ENCODE peak calls at places on chromosomes 13 and 19, in nine cellular contexts. One of them, this sample, is unnamed.

GRCh38 chr13:34372581-34372980 is 554.6 kb downstream of the RFC3 start:
- DNase-seq in heart left ventricle: no peak
- DNase-seq in breast epithelium: no peak
- DNase-seq in testis: no peak
- DNase-seq in adrenal gland: no peak
- DNase-seq in thyroid gland: no peak
- DNase-seq in tibial nerve: no peak
- DNase-seq in upper lobe of left lung: no peak
- DNase-seq in esophagus squamous epithelium: no peak
- DNase-seq in this sample: no peak

GRCh38 chr13:91946498-91947070 is 548.2 kb downstream of the GPC5 start:
- DNase-seq in heart left ventricle: no peak
- DNase-seq in breast epithelium: no peak
- DNase-seq in testis: peak
- DNase-seq in adrenal gland: no peak
- DNase-seq in thyroid gland: peak
- DNase-seq in tibial nerve: no peak
- DNase-seq in upper lobe of left lung: no peak
- DNase-seq in esophagus squamous epithelium: no peak
- DNase-seq in this sample: peak

GRCh38 chr19:11025997-11026396 is 63.3 kb upstream of the LDLR start:
- DNase-seq in heart left ventricle: no peak
- DNase-seq in breast epithelium: no peak
- DNase-seq in testis: no peak
- DNase-seq in adrenal gland: no peak
- DNase-seq in thyroid gland: no peak
- DNase-seq in tibial nerve: no peak
- DNase-seq in upper lobe of left lung: peak
- DNase-seq in esophagus squamous epithelium: no peak
- DNase-seq in this sample: no peak

GRCh38 chr19:8311461-8312260 is 3.5 kb upstream of the CD320 start:
- DNase-seq in heart left ventricle: no peak
- DNase-seq in breast epithelium: no peak
- DNase-seq in testis: no peak
- DNase-seq in adrenal gland: peak
- DNase-seq in thyroid gland: no peak
- DNase-seq in tibial nerve: no peak
- DNase-seq in upper lobe of left lung: no peak
- DNase-seq in esophagus squamous epithelium: no peak
- DNase-seq in this sample: no peak

GRCh38 chr19:16920816-16921529 is 32.2 kb downstream of the F2RL3 start:
- DNase-seq in heart left ventricle: no peak
- DNase-seq in breast epithelium: no peak
- DNase-seq in testis: no peak
- DNase-seq in adrenal gland: peak
- DNase-seq in thyroid gland: no peak
- DNase-seq in tibial nerve: no peak
- DNase-seq in upper lobe of left lung: no peak
- DNase-seq in esophagus squamous epithelium: no peak
- DNase-seq in this sample: peak

GRCh38 chr13:33690321-33690720 is 127.6 kb upstream of the RFC3 start:
- DNase-seq in heart left ventricle: no peak
- DNase-seq in breast epithelium: no peak
- DNase-seq in testis: no peak
- DNase-seq in adrenal gland: no peak
- DNase-seq in thyroid gland: no peak
- DNase-seq in tibial nerve: no peak
- DNase-seq in upper lobe of left lung: no peak
- DNase-seq in esophagus squamous epithelium: no peak
- DNase-seq in this sample: no peak

GRCh38 chr13:81760316-81760715 is 1419.4 kb upstream of the SPRY2 start:
- DNase-seq in heart left ventricle: no peak
- DNase-seq in breast epithelium: no peak
- DNase-seq in testis: no peak
- DNase-seq in adrenal gland: no peak
- DNase-seq in thyroid gland: no peak
- DNase-seq in tibial nerve: no peak
- DNase-seq in upper lobe of left lung: no peak
- DNase-seq in esophagus squamous epithelium: no peak
- DNase-seq in this sample: no peak

GRCh38 chr19:42850981-42851717 is 28.4 kb downstream of the PSG1 start:
- DNase-seq in heart left ventricle: peak
- DNase-seq in breast epithelium: peak
- DNase-seq in testis: no peak
- DNase-seq in adrenal gland: peak
- DNase-seq in thyroid gland: no peak
- DNase-seq in tibial nerve: peak
- DNase-seq in upper lobe of left lung: no peak
- DNase-seq in esophagus squamous epithelium: no peak
- DNase-seq in this sample: peak

GRCh38 chr13:38346764-38347163 is 2.9 kb upstream of the UFM1 start:
- DNase-seq in heart left ventricle: no peak
- DNase-seq in breast epithelium: no peak
- DNase-seq in testis: no peak
- DNase-seq in adrenal gland: no peak
- DNase-seq in thyroid gland: no peak
- DNase-seq in tibial nerve: no peak
- DNase-seq in upper lobe of left lung: no peak
- DNase-seq in esophagus squamous epithelium: no peak
- DNase-seq in this sample: no peak

GRCh38 chr13:97130201-97130600 is 91.9 kb upstream of the MBNL2 start:
- DNase-seq in heart left ventricle: no peak
- DNase-seq in breast epithelium: no peak
- DNase-seq in testis: no peak
- DNase-seq in adrenal gland: no peak
- DNase-seq in thyroid gland: no peak
- DNase-seq in tibial nerve: no peak
- DNase-seq in upper lobe of left lung: no peak
- DNase-seq in esophagus squamous epithelium: no peak
- DNase-seq in this sample: no peak

GRCh38 chr13:42497798-42498197 is 76.2 kb upstream of the TNFSF11 start:
- DNase-seq in heart left ventricle: no peak
- DNase-seq in breast epithelium: no peak
- DNase-seq in testis: no peak
- DNase-seq in adrenal gland: no peak
- DNase-seq in thyroid gland: no peak
- DNase-seq in tibial nerve: no peak
- DNase-seq in upper lobe of left lung: no peak
- DNase-seq in esophagus squamous epithelium: no peak
- DNase-seq in this sample: peak

GRCh38 chr19:38250821-38251563 is 5.2 kb downstream of the PPP1R14A start:
- DNase-seq in heart left ventricle: peak
- DNase-seq in breast epithelium: peak
- DNase-seq in testis: peak
- DNase-seq in adrenal gland: peak
- DNase-seq in thyroid gland: peak
- DNase-seq in tibial nerve: peak
- DNase-seq in upper lobe of left lung: peak
- DNase-seq in esophagus squamous epithelium: no peak
- DNase-seq in this sample: no peak

GRCh38 chr13:110907951-110908898 is 6.6 kb downstream of the ANKRD10 start:
- DNase-seq in heart left ventricle: no peak
- DNase-seq in breast epithelium: peak
- DNase-seq in testis: peak
- DNase-seq in adrenal gland: no peak
- DNase-seq in thyroid gland: peak
- DNase-seq in tibial nerve: no peak
- DNase-seq in upper lobe of left lung: no peak
- DNase-seq in esophagus squamous epithelium: no peak
- DNase-seq in this sample: no peak

GRCh38 chr19:47028372-47028672 is 8.7 kb downstream of the NPAS1 start:
- DNase-seq in heart left ventricle: no peak
- DNase-seq in breast epithelium: no peak
- DNase-seq in testis: no peak
- DNase-seq in adrenal gland: no peak
- DNase-seq in thyroid gland: no peak
- DNase-seq in tibial nerve: no peak
- DNase-seq in upper lobe of left lung: no peak
- DNase-seq in esophagus squamous epithelium: no peak
- DNase-seq in this sample: no peak

GRCh38 chr13:42395066-42395821 is 123.3 kb downstream of the AKAP11 start:
- DNase-seq in heart left ventricle: no peak
- DNase-seq in breast epithelium: no peak
- DNase-seq in testis: no peak
- DNase-seq in adrenal gland: no peak
- DNase-seq in thyroid gland: no peak
- DNase-seq in tibial nerve: no peak
- DNase-seq in upper lobe of left lung: peak
- DNase-seq in esophagus squamous epithelium: no peak
- DNase-seq in this sample: no peak

GRCh38 chr19:39193785-39194184 is 3.0 kb upstream of the NCCRP1 start:
- DNase-seq in heart left ventricle: no peak
- DNase-seq in breast epithelium: no peak
- DNase-seq in testis: no peak
- DNase-seq in adrenal gland: no peak
- DNase-seq in thyroid gland: no peak
- DNase-seq in tibial nerve: no peak
- DNase-seq in upper lobe of left lung: no peak
- DNase-seq in esophagus squamous epithelium: no peak
- DNase-seq in this sample: no peak

GRCh38 chr19:52692431-52693008 is 42.3 kb downstream of the ZNF611 start:
- DNase-seq in heart left ventricle: no peak
- DNase-seq in breast epithelium: no peak
- DNase-seq in testis: no peak
- DNase-seq in adrenal gland: no peak
- DNase-seq in thyroid gland: no peak
- DNase-seq in tibial nerve: no peak
- DNase-seq in upper lobe of left lung: no peak
- DNase-seq in esophagus squamous epithelium: no peak
- DNase-seq in this sample: no peak

GRCh38 chr19:36257512-36257876 is 42.6 kb downstream of the ZNF146 start:
- DNase-seq in heart left ventricle: no peak
- DNase-seq in breast epithelium: no peak
- DNase-seq in testis: peak
- DNase-seq in adrenal gland: peak
- DNase-seq in thyroid gland: peak
- DNase-seq in tibial nerve: no peak
- DNase-seq in upper lobe of left lung: peak
- DNase-seq in esophagus squamous epithelium: no peak
- DNase-seq in this sample: no peak

GRCh38 chr19:28703400-28703956 is 509.5 kb downstream of the UQCRFS1 start:
- DNase-seq in heart left ventricle: no peak
- DNase-seq in breast epithelium: no peak
- DNase-seq in testis: no peak
- DNase-seq in adrenal gland: no peak
- DNase-seq in thyroid gland: no peak
- DNase-seq in tibial nerve: no peak
- DNase-seq in upper lobe of left lung: no peak
- DNase-seq in esophagus squamous epithelium: no peak
- DNase-seq in this sample: no peak

GRCh38 chr13:40283666-40284065 is 382.8 kb downstream of the FOXO1 start:
- DNase-seq in heart left ventricle: no peak
- DNase-seq in breast epithelium: peak
- DNase-seq in testis: no peak
- DNase-seq in adrenal gland: no peak
- DNase-seq in thyroid gland: no peak
- DNase-seq in tibial nerve: no peak
- DNase-seq in upper lobe of left lung: no peak
- DNase-seq in esophagus squamous epithelium: no peak
- DNase-seq in this sample: no peak

GRCh38 chr13:98184796-98185195 is 7.7 kb upstream of the RNF113B start:
- DNase-seq in heart left ventricle: no peak
- DNase-seq in breast epithelium: no peak
- DNase-seq in testis: no peak
- DNase-seq in adrenal gland: no peak
- DNase-seq in thyroid gland: no peak
- DNase-seq in tibial nerve: no peak
- DNase-seq in upper lobe of left lung: no peak
- DNase-seq in esophagus squamous epithelium: no peak
- DNase-seq in this sample: no peak
- H3K4me3 ChIP-seq in heart left ventricle: no peak
- H3K4me3 ChIP-seq in breast epithelium: no peak
- H3K4me3 ChIP-seq in testis: no peak
- H3K4me3 ChIP-seq in adrenal gland: no peak
- H3K4me3 ChIP-seq in thyroid gland: no peak
- H3K4me3 ChIP-seq in tibial nerve: no peak
- H3K4me3 ChIP-seq in upper lobe of left lung: no peak
- H3K4me3 ChIP-seq in esophagus squamous epithelium: no peak
- H3K4me3 ChIP-seq in this sample: no peak

GRCh38 chr13:109123971-109124370 is 494.6 kb downstream of the MYO16 start:
- DNase-seq in heart left ventricle: no peak
- DNase-seq in breast epithelium: no peak
- DNase-seq in testis: no peak
- DNase-seq in adrenal gland: no peak
- DNase-seq in thyroid gland: no peak
- DNase-seq in tibial nerve: no peak
- DNase-seq in upper lobe of left lung: no peak
- DNase-seq in esophagus squamous epithelium: no peak
- DNase-seq in this sample: peak
- TF ChIP-seq CTCF in heart left ventricle: no peak
- TF ChIP-seq CTCF in breast epithelium: no peak
- TF ChIP-seq CTCF in testis: no peak
- TF ChIP-seq CTCF in adrenal gland: no peak
- TF ChIP-seq CTCF in thyroid gland: no peak
- TF ChIP-seq CTCF in tibial nerve: no peak
- TF ChIP-seq CTCF in upper lobe of left lung: no peak
- TF ChIP-seq CTCF in esophagus squamous epithelium: no peak
- TF ChIP-seq CTCF in this sample: peak

DNA sequence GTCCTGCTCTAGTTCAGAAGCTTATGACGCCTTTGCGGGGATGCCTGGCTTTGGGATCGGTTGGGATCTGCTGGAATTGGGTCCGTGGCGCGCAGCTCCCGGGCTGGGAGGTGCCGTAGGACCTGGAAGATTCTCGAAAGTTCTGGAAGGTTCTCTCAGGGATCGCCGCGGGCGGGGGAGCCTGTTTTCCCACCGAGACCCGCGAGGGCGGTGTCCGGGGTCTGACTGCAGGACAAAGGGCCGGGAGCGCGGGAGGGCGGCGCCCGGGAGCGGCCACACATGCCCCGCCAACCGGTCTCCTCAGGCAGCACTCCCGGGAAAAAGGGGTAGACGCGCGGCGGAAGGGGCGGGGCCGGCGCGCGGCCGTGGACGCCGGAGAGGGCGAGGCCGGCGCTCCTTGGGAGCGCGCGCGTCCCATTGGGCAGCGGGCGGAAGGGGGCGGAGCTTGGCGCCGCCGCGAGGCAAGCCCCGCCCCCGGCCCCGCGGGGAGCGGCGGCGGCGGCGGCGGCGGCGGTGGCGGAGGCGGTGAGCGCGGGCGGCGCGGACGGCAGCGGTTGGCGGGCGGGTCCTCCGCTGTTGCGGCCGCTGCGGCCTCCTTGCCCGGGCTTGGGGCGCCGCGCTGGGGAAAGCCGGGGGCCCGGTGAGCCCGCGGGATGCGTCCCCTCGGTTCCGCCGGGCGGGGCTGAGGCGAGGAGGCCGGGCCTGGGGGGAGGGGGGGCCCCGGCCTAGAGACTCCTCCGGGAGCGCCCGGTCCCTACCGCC is 29.0 kb upstream of the NDUFS7 start:
- DNase-seq in heart left ventricle: peak
- DNase-seq in breast epithelium: peak
- DNase-seq in testis: peak
- DNase-seq in adrenal gland: peak
- DNase-seq in thyroid gland: peak
- DNase-seq in tibial nerve: peak
- DNase-seq in upper lobe of left lung: peak
- DNase-seq in esophagus squamous epithelium: no peak
- DNase-seq in this sample: peak
- TF ChIP-seq POLR2A in heart left ventricle: peak
- TF ChIP-seq POLR2A in breast epithelium: peak
- TF ChIP-seq POLR2A in testis: no peak
- TF ChIP-seq POLR2A in adrenal gland: peak
- TF ChIP-seq POLR2A in thyroid gland: no peak
- TF ChIP-seq POLR2A in tibial nerve: peak
- TF ChIP-seq POLR2A in upper lobe of left lung: peak
- TF ChIP-seq POLR2A in esophagus squamous epithelium: peak
- TF ChIP-seq POLR2A in this sample: peak

GRCh38 chr13:106530209-106530906 is 5.1 kb downstream of the EFNB2 start:
- DNase-seq in heart left ventricle: peak
- DNase-seq in breast epithelium: no peak
- DNase-seq in testis: no peak
- DNase-seq in adrenal gland: no peak
- DNase-seq in thyroid gland: no peak
- DNase-seq in tibial nerve: no peak
- DNase-seq in upper lobe of left lung: no peak
- DNase-seq in esophagus squamous epithelium: no peak
- DNase-seq in this sample: no peak
- H3K4me3 ChIP-seq in heart left ventricle: peak
- H3K4me3 ChIP-seq in breast epithelium: no peak
- H3K4me3 ChIP-seq in testis: no peak
- H3K4me3 ChIP-seq in adrenal gland: no peak
- H3K4me3 ChIP-seq in thyroid gland: no peak
- H3K4me3 ChIP-seq in tibial nerve: no peak
- H3K4me3 ChIP-seq in upper lobe of left lung: no peak
- H3K4me3 ChIP-seq in esophagus squamous epithelium: no peak
- H3K4me3 ChIP-seq in this sample: no peak